ENCODE peak calls at places on chromosomes 4 and X, in four cellular contexts. Y, T, F and A are unnamed samples.

GRCh38 chrX:30373479-30373878 is 64.3 kb upstream of the NR0B1 start:
- DNase-seq in Y (no peak), T (no peak), F (no peak), A (no peak)

GRCh38 chr4:41881931-41882621 is 53.2 kb upstream of the TMEM33 start:
- DNase-seq in Y (no peak), T (peak), F (no peak), A (no peak)

GRCh38 chr4:39528056-39528465 is 822 bp upstream of the UGDH start:
- DNase-seq in Y (no peak), T (peak), F (no peak), A (peak)

GRCh38 chr4:118967393-118967792 is 78.7 kb downstream of the SYNPO2 start:
- DNase-seq in Y (peak), T (no peak), F (no peak), A (no peak)

GRCh38 chr4:121998024-121998423 is 46.2 kb upstream of the TRPC3 start:
- DNase-seq in Y (peak), T (no peak), F (no peak), A (peak)

GRCh38 chrX:8455600-8455999 is 9.0 kb upstream of the VCX3B start:
- DNase-seq in Y (no peak), T (no peak), F (no peak), A (peak)

GRCh38 chrX:14616301-14616700 is 87.0 kb downstream of the GLRA2 start:
- DNase-seq in Y (no peak), T (no peak), F (no peak), A (no peak)

GRCh38 chrX:16487620-16488380 is 162.2 kb upstream of the S100G start:
- DNase-seq in Y (no peak), T (no peak), F (no peak), A (no peak)

GRCh38 chr4:181176306-181176705 is 1066.9 kb upstream of the TENM3 start:
- DNase-seq in Y (no peak), T (no peak), F (no peak), A (no peak)

GRCh38 chr4:7857238-7857701 is 82.4 kb downstream of the AFAP1 start:
- DNase-seq in Y (no peak), T (no peak), F (no peak), A (peak)

GRCh38 chrX:41449138-41449537 is 2.0 kb downstream of the NYX start:
- DNase-seq in Y (peak), T (no peak), F (no peak), A (no peak)

GRCh38 chrX:41447897-41448296 is 754 bp downstream of the NYX start:
- DNase-seq in Y (no peak), T (no peak), F (no peak), A (no peak)

GRCh38 chrX:41452972-41453371 is 5.8 kb downstream of the NYX start:
- DNase-seq in Y (no peak), T (no peak), F (no peak), A (no peak)

GRCh38 chrX:41452565-41452964 is 5.4 kb downstream of the NYX start:
- DNase-seq in Y (no peak), T (no peak), F (no peak), A (no peak)

GRCh38 chrX:41449615-41450014 is 2.5 kb downstream of the NYX start:
- DNase-seq in Y (peak), T (no peak), F (no peak), A (peak)
- H3K4me3 ChIP-seq in Y (peak), T (no peak), F (no peak), A (peak)

GRCh38 chr4:147494301-147494700 is 13.4 kb downstream of the EDNRA start:
- DNase-seq in Y (no peak), T (no peak), F (no peak), A (no peak)

GRCh38 chr4:147492301-147492700 is 11.4 kb downstream of the EDNRA start:
- DNase-seq in Y (no peak), T (no peak), F (no peak), A (no peak)

GRCh38 chr4:147491076-147491475 is 10.2 kb downstream of the EDNRA start:
- DNase-seq in Y (no peak), T (no peak), F (no peak), A (no peak)

GRCh38 chr4:147496500-147496899 is 15.6 kb downstream of the EDNRA start:
- DNase-seq in Y (no peak), T (no peak), F (no peak), A (no peak)

DNA sequence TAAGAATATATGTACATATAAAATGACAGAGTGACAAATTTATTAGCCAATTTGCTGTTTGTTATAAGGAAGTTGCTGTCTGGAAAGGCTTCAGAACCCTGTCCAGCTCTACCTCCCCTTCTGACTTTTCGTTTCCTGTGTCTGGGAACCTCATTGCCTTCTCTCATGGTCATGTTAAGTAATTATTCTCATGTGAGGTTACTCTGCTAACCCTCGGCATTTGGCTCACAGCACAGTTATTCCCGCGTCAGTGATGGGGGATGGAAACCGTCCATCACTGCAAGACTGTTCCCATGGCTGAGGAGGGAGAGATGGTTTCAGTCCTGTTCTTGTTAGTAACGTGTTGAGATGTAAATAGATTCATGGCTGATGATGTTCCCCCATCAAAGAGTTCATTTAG is 11.9 kb downstream of the EDNRA start:
- DNase-seq in Y (no peak), T (no peak), F (no peak), A (peak)
- H3K4me3 ChIP-seq in Y (no peak), T (no peak), F (no peak), A (peak)

GRCh38 chr4:125325733-125326132 is 11.0 kb downstream of the FAT4 start:
- DNase-seq in Y (no peak), T (no peak), F (no peak), A (no peak)

GRCh38 chr4:125322363-125322730 is 7.6 kb downstream of the FAT4 start:
- DNase-seq in Y (no peak), T (no peak), F (no peak), A (peak)

GRCh38 chr4:125319311-125319710 is 4.6 kb downstream of the FAT4 start:
- DNase-seq in Y (no peak), T (no peak), F (no peak), A (no peak)

GRCh38 chr4:125323547-125324100 is 8.9 kb downstream of the FAT4 start:
- DNase-seq in Y (no peak), T (no peak), F (no peak), A (peak)

GRCh38 chr4:125321709-125322362 is 7.1 kb downstream of the FAT4 start:
- DNase-seq in Y (no peak), T (no peak), F (no peak), A (peak)
- H3K4me3 ChIP-seq in Y (no peak), T (peak), F (no peak), A (peak)

GRCh38 chr4:4950891-4951290 is 68.4 kb downstream of the CYTL1 start:
- DNase-seq in Y (no peak), T (no peak), F (no peak), A (no peak)
- H3K4me3 ChIP-seq in Y (no peak), T (no peak), F (no peak), A (no peak)

GRCh38 chrX:48736303-48736702 is 25.2 kb upstream of the GLOD5 start:
- DNase-seq in Y (peak), T (no peak), F (no peak), A (no peak)
- H3K4me3 ChIP-seq in Y (peak), T (no peak), F (no peak), A (peak)

GRCh38 chr4:62706423-62706822 is 1506.3 kb downstream of the ADGRL3 start:
- DNase-seq in Y (no peak), T (no peak), F (no peak), A (no peak)

GRCh38 chr4:62711575-62711974 is 1511.4 kb downstream of the ADGRL3 start:
- DNase-seq in Y (no peak), T (no peak), F (no peak), A (no peak)

DNA sequence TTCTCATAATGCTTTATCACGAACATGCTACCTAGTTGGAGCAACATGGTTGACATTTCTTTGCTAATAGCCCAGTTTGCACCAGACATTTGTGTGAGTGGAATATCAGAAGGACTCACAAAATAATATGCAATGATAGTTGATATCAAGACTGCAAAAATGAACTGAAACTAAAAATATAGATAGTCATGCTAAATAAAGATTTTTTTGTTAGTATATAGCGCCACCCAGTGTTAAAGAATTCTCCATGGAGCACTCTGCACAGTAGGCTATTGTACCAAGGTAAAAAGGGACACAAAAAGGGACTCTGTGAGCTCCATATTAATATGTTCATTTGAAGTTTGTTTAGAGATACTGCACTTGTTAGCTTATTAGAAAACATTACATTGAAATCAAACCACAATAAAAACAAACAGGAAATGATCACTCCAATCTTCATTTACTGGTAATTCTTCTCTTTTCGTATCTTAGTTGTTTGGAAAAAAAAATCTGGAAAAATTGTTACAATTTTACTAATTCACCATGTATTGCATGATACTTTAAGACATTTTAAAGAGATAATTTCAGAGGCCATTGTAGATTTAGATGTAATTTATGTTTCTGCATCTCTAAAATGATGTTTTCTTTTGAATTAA is 1509.6 kb downstream of the ADGRL3 start:
- DNase-seq in Y (peak), T (no peak), F (no peak), A (peak)
- H3K4me3 ChIP-seq in Y (no peak), T (no peak), F (no peak), A (no peak)

GRCh38 chrX:103274284-103274683 is 2.3 kb downstream of the TCEAL5 start:
- DNase-seq in Y (no peak), T (no peak), F (no peak), A (no peak)

GRCh38 chrX:103276581-103277002 is at the start of gene TCEAL5:
- DNase-seq in Y (no peak), T (no peak), F (peak), A (no peak)

GRCh38 chrX:103275947-103276567 is 493 bp downstream of the TCEAL5 start:
- DNase-seq in Y (no peak), T (no peak), F (no peak), A (no peak)
- H3K4me3 ChIP-seq in Y (no peak), T (no peak), F (no peak), A (no peak)

DNA sequence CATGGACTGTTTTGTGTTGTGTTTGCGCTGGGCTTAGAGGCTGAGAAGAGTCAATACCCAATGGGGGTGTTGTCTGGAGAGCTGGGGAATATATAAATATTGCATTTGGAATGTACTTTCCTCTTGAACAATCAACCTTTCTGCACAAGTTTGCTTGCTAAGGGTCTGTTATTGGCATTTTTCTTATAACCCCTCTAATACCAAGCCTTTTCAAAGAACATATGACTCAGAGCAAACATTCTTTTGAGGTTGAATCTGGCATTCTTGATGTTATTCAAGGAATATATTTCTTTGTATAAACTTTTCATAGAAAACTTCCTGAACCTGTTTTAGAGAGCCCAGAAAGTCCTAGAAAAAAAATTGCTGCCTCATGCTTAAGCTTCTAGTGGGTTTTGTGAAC is 332.0 kb downstream of the PACRGL start:
- DNase-seq in Y (no peak), T (no peak), F (no peak), A (no peak)
- H3K4me3 ChIP-seq in Y (no peak), T (no peak), F (no peak), A (no peak)

GRCh38 chrX:48046846-48047245 is 24.6 kb downstream of the ZNF630 start:
- DNase-seq in Y (no peak), T (no peak), F (no peak), A (no peak)

GRCh38 chrX:48043056-48043455 is 28.4 kb downstream of the ZNF630 start:
- DNase-seq in Y (no peak), T (no peak), F (no peak), A (no peak)

GRCh38 chrX:48045410-48046311 is 25.8 kb downstream of the ZNF630 start:
- DNase-seq in Y (no peak), T (no peak), F (peak), A (peak)
- H3K4me3 ChIP-seq in Y (no peak), T (no peak), F (no peak), A (no peak)

DNA sequence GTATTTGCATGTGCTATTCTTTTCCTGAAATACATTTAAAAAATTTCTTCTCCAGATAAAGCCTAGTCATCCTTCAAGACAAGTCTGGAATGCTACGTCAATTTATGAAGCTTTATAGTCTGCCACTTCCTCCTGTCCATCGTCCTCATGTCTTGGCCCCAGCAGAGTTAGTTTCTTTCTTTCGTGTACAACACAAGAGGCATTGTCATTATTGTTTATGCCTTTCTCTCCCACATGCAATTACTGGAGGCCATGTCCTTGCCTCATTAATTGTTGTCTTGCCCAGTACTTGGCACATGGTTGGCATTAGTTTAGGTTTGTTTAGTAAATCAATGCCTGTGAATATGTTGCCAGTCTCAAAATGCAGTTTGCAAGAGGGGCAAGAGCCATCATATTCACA is 45.2 kb downstream of the ADGRL3 start:
- DNase-seq in Y (no peak), T (no peak), F (no peak), A (no peak)
- H3K4me3 ChIP-seq in Y (no peak), T (no peak), F (no peak), A (no peak)